ENCODE peak calls at places on chromosomes 13 and 19, in nine cellular contexts. W, B, Y, F, D, L, R, C and P are unnamed samples.

GRCh38 chr13:96377835-96378234 is 287.9 kb downstream of the HS6ST3 start:
- DNase-seq in F (no peak), R (no peak), L (no peak), W (no peak), C (no peak), Y (no peak), B (no peak), D (no peak), P (no peak)

GRCh38 chr19:5696196-5697021 is 6.3 kb downstream of the RPL36 start:
- DNase-seq in Y (no peak), F (peak), C (no peak), R (peak), D (no peak), B (no peak), L (no peak), W (no peak), P (no peak)

GRCh38 chr13:48505597-48506091 is 27.2 kb downstream of the RCBTB2 start:
- DNase-seq in F (no peak), D (no peak), B (no peak), C (peak), Y (peak), L (peak), R (no peak), W (no peak), P (no peak)

GRCh38 chr19:48807590-48808308 is 3.1 kb downstream of the BCAT2 start:
- DNase-seq in F (no peak), L (no peak), W (no peak), Y (peak), D (peak), B (no peak), C (no peak), R (no peak), P (no peak)

GRCh38 chr13:51885651-51886050 is 23.9 kb downstream of the CCDC70 start:
- DNase-seq in F (no peak), R (no peak), W (no peak), C (no peak), Y (no peak), D (no peak), B (no peak), L (no peak), P (no peak)

GRCh38 chr13:93361703-93362102 is 135.1 kb downstream of the GPC6 start:
- DNase-seq in R (no peak), L (peak), C (no peak), D (peak), B (no peak), F (no peak), W (no peak), Y (no peak), P (no peak)

GRCh38 chr19:54160182-54160811 is 776 bp upstream of the LENG1 start:
- DNase-seq in D (peak), L (no peak), W (peak), Y (no peak), F (peak), C (no peak), B (no peak), R (no peak), P (no peak)

GRCh38 chr19:38911388-38912004 is 490 bp downstream of the CCER2 start:
- DNase-seq in C (no peak), B (no peak), R (no peak), D (no peak), L (no peak), W (no peak), Y (no peak), F (no peak), P (no peak)

GRCh38 chr19:17766543-17767131 is 15.4 kb downstream of the FCHO1 start:
- DNase-seq in B (peak), L (peak), Y (peak), F (peak), C (peak), D (peak), W (peak), R (peak), P (peak)

GRCh38 chr19:19580417-19580816 is 38.1 kb downstream of the PBX4 start:
- DNase-seq in W (no peak), C (no peak), F (no peak), D (no peak), Y (peak), R (no peak), B (no peak), L (no peak), P (no peak)

GRCh38 chr19:21256722-21257121 is 72.5 kb downstream of the ZNF708 start:
- DNase-seq in R (no peak), C (no peak), D (peak), Y (no peak), F (no peak), W (peak), L (no peak), B (no peak), P (no peak)

GRCh38 chr19:5228932-5229777 is 111.5 kb downstream of the PTPRS start:
- DNase-seq in F (no peak), D (no peak), B (no peak), W (peak), R (no peak), Y (no peak), L (no peak), C (no peak), P (no peak)

GRCh38 chr13:37306778-37307544 is 201.5 kb upstream of the CSNK1A1L start:
- DNase-seq in F (no peak), C (no peak), B (no peak), D (no peak), Y (no peak), W (peak), R (no peak), L (peak), P (no peak)

GRCh38 chr13:39603424-39603947 is 493 bp upstream of the LHFPL6 start:
- DNase-seq in C (no peak), F (no peak), L (peak), D (peak), R (no peak), Y (peak), B (no peak), W (peak), P (no peak)

GRCh38 chr19:54017266-54017665 is 25.8 kb downstream of the CACNG6 start:
- DNase-seq in C (no peak), F (no peak), B (no peak), L (peak), Y (no peak), D (no peak), R (no peak), W (peak), P (no peak)

GRCh38 chr13:21637296-21637695 is 33.3 kb upstream of the MICU2 start:
- DNase-seq in F (no peak), L (peak), Y (peak), C (peak), B (no peak), W (peak), D (peak), R (no peak), P (peak)

GRCh38 chr13:50779443-50780200 is 63.9 kb downstream of the DLEU7 start:
- DNase-seq in B (no peak), R (no peak), C (no peak), F (no peak), L (no peak), Y (no peak), W (no peak), D (no peak), P (no peak)

GRCh38 chr13:26837997-26838396 is 77.4 kb upstream of the GPR12 start:
- DNase-seq in Y (no peak), R (no peak), B (peak), D (no peak), L (no peak), W (no peak), F (no peak), C (no peak), P (no peak)

GRCh38 chr13:40190656-40191100 is 475.8 kb downstream of the FOXO1 start:
- DNase-seq in L (peak), D (peak), C (peak), Y (peak), R (no peak), W (peak), F (peak), B (peak), P (no peak)

GRCh38 chr19:29062486-29063435 is 150.2 kb downstream of the UQCRFS1 start:
- DNase-seq in L (no peak), Y (no peak), C (no peak), B (no peak), W (no peak), D (no peak), R (no peak), F (no peak), P (no peak)

GRCh38 chr19:3809881-3810707 is 23.9 kb upstream of the MATK start:
- DNase-seq in L (no peak), B (no peak), Y (no peak), W (no peak), C (no peak), D (no peak), R (no peak), F (no peak), P (no peak)

GRCh38 chr19:38224014-38224862 is at the start of gene DPF1:
- DNase-seq in F (no peak), B (no peak), W (peak), R (peak), Y (no peak), C (no peak), L (peak), D (peak), P (no peak)

GRCh38 chr19:40717880-40718773 is 1.2 kb downstream of the ITPKC start:
- DNase-seq in Y (peak), B (no peak), R (no peak), L (peak), D (peak), W (peak), F (no peak), C (peak), P (no peak)

GRCh38 chr19:48490980-48491792 is 20.4 kb downstream of the LMTK3 start:
- DNase-seq in B (no peak), C (no peak), F (no peak), W (no peak), L (no peak), Y (peak), R (no peak), D (peak), P (no peak)

GRCh38 chr19:58482372-58482771 is 6.2 kb downstream of the ZNF446 start:
- DNase-seq in L (no peak), F (no peak), Y (no peak), D (no peak), R (no peak), C (no peak), B (no peak), W (no peak), P (no peak)

GRCh38 chr19:15110418-15110815 is 3.2 kb downstream of the SYDE1 start:
- DNase-seq in D (no peak), W (no peak), C (no peak), F (no peak), Y (no peak), L (no peak), B (no peak), R (no peak), P (no peak)

GRCh38 chr13:73722120-73722519 is 412.1 kb downstream of the KLF12 start:
- DNase-seq in D (peak), F (no peak), C (no peak), Y (no peak), L (peak), R (no peak), W (peak), B (no peak), P (no peak)

GRCh38 chr13:73228546-73228945 is 169.7 kb downstream of the KLF5 start:
- DNase-seq in C (no peak), F (no peak), W (peak), R (no peak), B (no peak), Y (no peak), L (no peak), D (peak), P (no peak)

GRCh38 chr19:12872941-12873890 is 8.0 kb downstream of the DNASE2 start:
- DNase-seq in R (peak), W (peak), C (no peak), F (no peak), B (no peak), D (peak), L (peak), Y (peak), P (peak)

GRCh38 chr13:25727776-25728175 is 324.0 kb downstream of the SHISA2 start:
- DNase-seq in F (no peak), C (no peak), R (no peak), B (no peak), D (no peak), W (no peak), L (no peak), Y (no peak), P (no peak)

GRCh38 chr19:46497773-46498172 is 2.1 kb upstream of the PNMA8B start:
- DNase-seq in R (no peak), F (no peak), D (no peak), C (no peak), L (no peak), W (no peak), B (no peak), Y (no peak), P (no peak)

GRCh38 chr13:42615691-42616090 is 41.7 kb downstream of the TNFSF11 start:
- DNase-seq in W (peak), C (no peak), D (peak), R (no peak), F (no peak), Y (no peak), B (no peak), L (peak), P (no peak)

GRCh38 chr19:2034729-2035589 is 16.1 kb downstream of the MKNK2 start:
- DNase-seq in Y (peak), W (peak), F (peak), R (peak), L (peak), C (no peak), D (peak), B (no peak), P (peak)

GRCh38 chr13:87042946-87043345 is 628.2 kb upstream of the SLITRK5 start:
- DNase-seq in B (no peak), F (no peak), D (no peak), C (no peak), Y (no peak), W (no peak), R (no peak), L (peak), P (no peak)

DNA sequence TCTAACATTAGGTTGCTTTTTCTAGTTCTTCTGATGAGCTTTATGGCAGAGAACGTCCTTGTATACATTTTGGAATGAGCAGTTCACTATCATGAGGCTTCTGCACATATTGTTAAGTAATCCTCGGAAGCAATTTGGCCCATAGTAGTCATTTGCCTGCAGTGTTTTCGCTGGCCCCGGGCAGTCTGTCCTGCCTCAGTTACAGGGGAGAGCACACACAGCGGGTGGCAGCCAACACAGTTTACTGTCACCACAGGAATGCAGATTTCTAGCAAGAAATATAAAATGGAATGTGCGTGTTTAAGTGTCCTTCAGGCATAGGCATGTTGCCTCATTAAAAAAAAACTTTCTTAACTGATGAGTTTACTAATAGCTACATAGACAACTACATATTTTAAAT is 71.5 kb upstream of the GJB6 start:
- DNase-seq in C (no peak), D (no peak), Y (no peak), B (no peak), W (no peak), F (no peak), R (no peak), L (no peak), P (no peak)
- TF ChIP-seq CTCF in C (no peak), D (no peak), Y (no peak), B (no peak), W (no peak), F (no peak), R (no peak), L (no peak), P (no peak)

GRCh38 chr19:16441661-16442071 is 30.1 kb downstream of the EPS15L1 start:
- DNase-seq in C (no peak), F (no peak), W (no peak), Y (peak), D (peak), B (no peak), L (no peak), R (no peak), P (no peak)
- TF ChIP-seq CTCF in C (no peak), F (no peak), W (peak), Y (no peak), D (peak), B (peak), L (peak), R (peak), P (peak)

GRCh38 chr19:42023121-42023942 is 29.3 kb upstream of the ATP1A3 start:
- DNase-seq in C (no peak), Y (peak), B (no peak), R (peak), W (peak), D (no peak), F (no peak), L (peak), P (no peak)
- TF ChIP-seq CTCF in C (no peak), Y (peak), B (no peak), R (peak), W (peak), D (peak), F (no peak), L (no peak), P (peak)

GRCh38 chr13:29845440-29846056 is 4.9 kb downstream of the UBL3 start:
- DNase-seq in L (peak), B (no peak), D (no peak), C (no peak), F (no peak), R (no peak), Y (no peak), W (peak), P (no peak)
- TF ChIP-seq CTCF in L (no peak), B (peak), D (peak), C (no peak), F (no peak), R (peak), Y (no peak), W (peak), P (peak)

GRCh38 chr19:51195616-51196015 is 29.3 kb upstream of the CD33 start:
- DNase-seq in D (no peak), C (no peak), W (no peak), Y (no peak), F (no peak), R (no peak), B (no peak), L (no peak), P (no peak)

GRCh38 chr19:51192689-51193088 is 32.2 kb upstream of the CD33 start:
- DNase-seq in Y (no peak), D (no peak), B (no peak), F (no peak), R (no peak), C (no peak), W (no peak), L (no peak), P (no peak)

GRCh38 chr19:51195316-51195586 is 29.6 kb upstream of the CD33 start:
- DNase-seq in W (no peak), R (no peak), C (no peak), L (no peak), B (no peak), Y (no peak), F (no peak), D (no peak), P (no peak)

GRCh38 chr19:51196181-51196580 is 28.7 kb upstream of the CD33 start:
- DNase-seq in C (no peak), F (no peak), L (no peak), B (no peak), W (no peak), D (no peak), R (no peak), Y (no peak), P (no peak)

GRCh38 chr19:51194527-51195315 is 30.2 kb upstream of the CD33 start:
- DNase-seq in B (no peak), C (no peak), W (no peak), F (no peak), R (no peak), L (no peak), Y (no peak), D (no peak), P (no peak)
- TF ChIP-seq CTCF in B (no peak), C (no peak), W (no peak), F (no peak), R (no peak), L (no peak), Y (no peak), D (no peak), P (no peak)